ENCODE peak calls at places on chromosome 6, in five cellular contexts. L, P, J, R and E are unnamed samples. For H3K4me1 and H3K9me3, the result is how much of the 10 kb centered on the place peaks cover.

GRCh38 chr6:98839788-98840361 is 5.5 kb downstream of the POU3F2 start:
- DNase-seq in J (no peak), R (peak), P (peak), L (no peak), E (no peak)

GRCh38 chr6:36386495-36387439 is 702 bp downstream of the ETV7 start:
- DNase-seq in J (peak), P (peak), R (no peak), L (peak), E (peak)

GRCh38 chr6:133741375-133741861 is 147.5 kb upstream of the TCF21 start:
- DNase-seq in L (no peak), R (no peak), P (peak), J (no peak), E (peak)

GRCh38 chr6:99790679-99791078 is 184.0 kb downstream of the PRDM13 start:
- DNase-seq in J (no peak), R (no peak), L (no peak), P (no peak), E (peak)

GRCh38 chr6:42050897-42051653 is 751 bp downstream of the TAF8 start:
- DNase-seq in J (no peak), R (no peak), P (no peak), L (no peak), E (no peak)

GRCh38 chr6:31778999-31779885 is 2.1 kb upstream of the VWA7 start:
- DNase-seq in P (no peak), J (no peak), L (no peak), R (no peak), E (no peak)

GRCh38 chr6:135419162-135419561 is 78.4 kb downstream of the AHI1 start:
- DNase-seq in J (no peak), R (no peak), L (no peak), P (peak), E (peak)

GRCh38 chr6:47146426-47147174 is 104.5 kb upstream of the ADGRF1 start:
- DNase-seq in L (no peak), R (no peak), J (peak), P (peak), E (peak)

GRCh38 chr6:125791820-125792165 is 1.0 kb downstream of the NCOA7 start:
- DNase-seq in R (no peak), P (no peak), J (no peak), L (no peak), E (no peak)

GRCh38 chr6:78749326-78749725 is 118.0 kb upstream of the IRAK1BP1 start:
- DNase-seq in P (peak), J (peak), L (no peak), R (no peak), E (peak)

GRCh38 chr6:163780993-163781392 is 366.5 kb downstream of the QKI start:
- DNase-seq in R (no peak), P (peak), L (no peak), J (no peak), E (no peak)

GRCh38 chr6:41733707-41734665 is 1.4 kb downstream of the TFEB start:
- DNase-seq in L (peak), R (peak), P (peak), J (peak), E (peak)

GRCh38 chr6:4466769-4467480 is 309.3 kb upstream of the CDYL start:
- DNase-seq in R (no peak), L (no peak), J (no peak), P (peak), E (no peak)
- H3K9ac ChIP-seq in R (no peak), L (no peak), J (no peak), P (no peak), E (no peak)

GRCh38 chr6:2916354-2916925 is 13.3 kb upstream of the SERPINB9 start:
- DNase-seq in L (no peak), P (no peak), J (no peak), R (no peak), E (no peak)

GRCh38 chr6:2914318-2914660 is 11.2 kb upstream of the SERPINB9 start:
- DNase-seq in J (no peak), L (peak), R (no peak), P (no peak), E (no peak)

GRCh38 chr6:2911171-2911570 is 8.1 kb upstream of the SERPINB9 start:
- DNase-seq in P (no peak), R (no peak), J (peak), L (no peak), E (no peak)

GRCh38 chr6:2915150-2915549 is 12.0 kb upstream of the SERPINB9 start:
- DNase-seq in L (no peak), R (no peak), P (no peak), J (no peak), E (no peak)

DNA sequence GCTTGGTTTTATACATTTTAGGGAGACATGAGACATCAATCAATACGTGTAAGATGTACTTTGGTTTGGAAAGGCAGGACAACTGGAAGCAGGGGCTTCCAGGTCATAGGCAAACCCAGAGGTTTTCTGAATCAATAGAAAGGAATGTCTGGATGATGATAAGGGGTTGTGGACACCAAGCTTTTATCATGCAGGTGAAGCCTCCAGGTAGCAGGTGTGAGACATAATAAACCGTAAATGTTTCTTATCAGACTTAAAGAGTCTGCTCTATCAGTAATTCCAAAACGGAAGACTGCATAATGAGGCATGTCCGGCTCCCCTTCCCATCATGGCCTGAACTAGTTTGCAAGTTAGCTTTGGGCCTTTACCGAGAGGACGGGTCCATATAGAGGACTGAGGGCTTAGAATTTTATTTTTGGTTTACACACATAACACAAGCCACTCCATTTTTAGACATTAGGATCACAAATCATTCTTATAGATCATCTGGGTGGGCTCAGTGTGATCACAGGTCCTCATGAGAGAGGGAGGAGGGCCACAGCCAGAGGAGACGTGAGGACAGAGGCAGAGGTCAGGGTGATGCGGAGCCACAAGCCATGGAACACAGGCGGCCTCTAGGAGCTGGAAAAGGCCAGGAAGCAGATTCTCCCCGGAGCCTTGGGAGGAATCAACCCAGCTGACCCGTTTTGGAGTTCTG is 10.7 kb upstream of the SERPINB9 start:
- DNase-seq in L (no peak), R (no peak), P (no peak), J (no peak), E (no peak)
- H3K4me1 ChIP-seq in L (under half), R (under half), P (under half), J (under half), E (under half)

GRCh38 chr6:137181876-137182653 is 8.6 kb upstream of the IL22RA2 start:
- DNase-seq in R (no peak), J (no peak), L (no peak), P (no peak), E (no peak)
- H3K9me3 ChIP-seq in R (under half), J (under half), L (under half), P (under half), E (under half)

DNA sequence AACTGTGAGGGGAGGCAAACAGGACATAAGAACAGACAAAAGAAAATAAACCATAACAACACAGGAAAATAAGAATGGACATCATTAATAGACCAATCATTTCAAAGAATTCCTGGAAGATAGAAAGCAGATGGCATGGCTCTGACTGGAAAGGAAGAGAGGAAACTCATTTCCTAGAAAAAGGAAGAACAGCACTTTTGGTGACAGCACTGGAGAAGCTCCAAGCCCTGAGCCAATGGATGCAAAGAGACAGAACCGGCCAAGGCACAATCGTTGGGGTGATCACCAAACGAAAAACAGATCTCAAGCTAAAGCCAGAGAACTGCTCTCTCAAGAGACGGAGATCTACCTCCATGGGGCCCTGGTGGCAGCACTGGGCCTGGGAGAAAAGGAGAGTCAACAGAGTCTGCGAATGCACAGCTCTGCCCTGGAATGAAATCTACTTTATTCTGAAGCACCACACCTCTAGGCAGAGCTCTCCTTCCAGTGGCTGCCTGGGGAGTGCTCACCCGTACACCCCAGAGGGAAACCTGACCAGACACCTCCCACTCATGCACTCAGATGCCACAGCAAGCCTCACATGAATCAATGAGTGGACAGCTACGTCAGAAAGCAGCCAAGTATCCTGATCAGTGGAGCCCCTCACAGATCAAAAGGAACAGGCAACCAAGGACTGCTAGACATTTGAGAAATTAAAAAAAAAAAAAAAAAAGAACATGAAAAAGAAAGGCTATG is 24.2 kb downstream of the KIAA0319 start:
- DNase-seq in J (no peak), R (no peak), P (no peak), L (no peak), E (no peak)
- H3K9ac ChIP-seq in J (no peak), R (no peak), P (no peak), L (no peak), E (no peak)

DNA sequence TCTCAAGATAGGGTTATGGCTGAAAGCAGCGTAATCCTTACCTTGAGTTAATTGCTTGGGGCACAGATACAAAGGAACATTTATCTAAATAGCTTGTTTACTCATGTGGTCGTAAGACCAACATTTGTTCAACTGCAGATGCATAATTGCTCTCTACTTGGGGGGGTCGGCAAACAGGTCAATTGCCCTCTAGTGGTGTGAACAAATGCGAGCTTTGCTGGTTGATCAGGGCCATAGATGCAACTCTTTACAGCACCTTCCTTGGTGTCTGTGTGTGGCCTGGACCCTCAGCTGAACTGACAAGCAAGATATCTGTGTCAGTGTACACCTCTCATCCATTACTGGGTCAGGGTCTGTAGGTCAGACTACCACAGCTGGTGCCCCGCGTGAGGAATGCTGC is 24.1 kb downstream of the HLA-DPA1 start:
- DNase-seq in L (no peak), P (no peak), J (no peak), R (no peak), E (no peak)
- H3K4me1 ChIP-seq in L (under half), P (under half), J (under half), R (under half), E (under half)